ENCODE peak calls at places on chromosome 20, in four cellular contexts. One of them, this sample, is unnamed.

GRCh38 chr20:57688295-57688694 is 21.5 kb downstream of the PMEPA1 start:
- DNase-seq in K562: no peak
- DNase-seq in Peyer's patch: no peak
- DNase-seq in spleen: no peak
- DNase-seq in this sample: no peak

GRCh38 chr20:7866279-7866678 is 74.0 kb downstream of the HAO1 start:
- DNase-seq in K562: no peak
- DNase-seq in Peyer's patch: no peak
- DNase-seq in spleen: no peak
- DNase-seq in this sample: no peak

GRCh38 chr20:48006036-48006833 is 221.0 kb upstream of the SULF2 start:
- DNase-seq in K562: no peak
- DNase-seq in Peyer's patch: no peak
- DNase-seq in spleen: peak; percentile 83
- DNase-seq in this sample: no peak

GRCh38 chr20:32490942-32491763 is 94.0 kb downstream of the NOL4L start:
- DNase-seq in K562: no peak
- DNase-seq in Peyer's patch: no peak
- DNase-seq in spleen: no peak
- DNase-seq in this sample: no peak

GRCh38 chr20:57582432-57583288 is 21.8 kb downstream of the PCK1 start:
- DNase-seq in K562: peak; percentile 40
- DNase-seq in Peyer's patch: peak; percentile 49
- DNase-seq in spleen: peak; percentile 45
- DNase-seq in this sample: no peak

GRCh38 chr20:3911956-3912355 is 22.8 kb downstream of the PANK2 start:
- DNase-seq in K562: peak; percentile 59
- DNase-seq in Peyer's patch: peak; percentile 74
- DNase-seq in spleen: peak; percentile 36
- DNase-seq in this sample: no peak

GRCh38 chr20:25273541-25274358 is 25.9 kb downstream of the PYGB start:
- DNase-seq in K562: no peak
- DNase-seq in Peyer's patch: peak; percentile 30
- DNase-seq in spleen: peak; percentile 44
- DNase-seq in this sample: no peak

GRCh38 chr20:43939762-43940121 is 25.1 kb downstream of the TOX2 start:
- DNase-seq in K562: no peak
- DNase-seq in Peyer's patch: peak; percentile 4
- DNase-seq in spleen: no peak
- DNase-seq in this sample: no peak

GRCh38 chr20:57652865-57653545 is 32.8 kb upstream of the ZBP1 start:
- DNase-seq in K562: no peak
- DNase-seq in Peyer's patch: no peak
- DNase-seq in spleen: peak; percentile 71
- DNase-seq in this sample: peak; percentile 7

GRCh38 chr20:49957487-49957938 is 21.3 kb downstream of the RNF114 start:
- DNase-seq in K562: no peak
- DNase-seq in Peyer's patch: no peak
- DNase-seq in spleen: peak; percentile 54
- DNase-seq in this sample: no peak

GRCh38 chr20:53972179-53972578 is 98.2 kb downstream of the BCAS1 start:
- DNase-seq in K562: no peak
- DNase-seq in Peyer's patch: no peak
- DNase-seq in spleen: no peak
- DNase-seq in this sample: no peak

GRCh38 chr20:50267041-50267865 is 76.6 kb downstream of the CEBPB start:
- DNase-seq in K562: peak; percentile 65
- DNase-seq in Peyer's patch: peak; percentile 87
- DNase-seq in spleen: no peak
- DNase-seq in this sample: no peak

GRCh38 chr20:24963672-24964517 is 14.8 kb downstream of the CST7 start:
- DNase-seq in K562: no peak
- DNase-seq in Peyer's patch: no peak
- DNase-seq in spleen: peak; percentile 73
- DNase-seq in this sample: no peak

GRCh38 chr20:57006411-57007170 is 259.9 kb downstream of the BMP7 start:
- DNase-seq in K562: no peak
- DNase-seq in Peyer's patch: no peak
- DNase-seq in spleen: no peak
- DNase-seq in this sample: no peak

GRCh38 chr20:50532231-50532630 is 22.0 kb downstream of the PTPN1 start:
- DNase-seq in K562: no peak
- DNase-seq in Peyer's patch: no peak
- DNase-seq in spleen: no peak
- DNase-seq in this sample: no peak

GRCh38 chr20:25250508-25250907 is 2.6 kb downstream of the PYGB start:
- DNase-seq in K562: no peak
- DNase-seq in Peyer's patch: no peak
- DNase-seq in spleen: no peak
- DNase-seq in this sample: no peak

GRCh38 chr20:59976196-59976847 is 18.1 kb downstream of the CDH26 start:
- DNase-seq in K562: no peak
- DNase-seq in Peyer's patch: no peak
- DNase-seq in spleen: no peak
- DNase-seq in this sample: no peak

GRCh38 chr20:58161192-58161591 is 67.3 kb downstream of the ANKRD60 start:
- DNase-seq in K562: no peak
- DNase-seq in Peyer's patch: peak; percentile 15
- DNase-seq in spleen: no peak
- DNase-seq in this sample: no peak

GRCh38 chr20:9359561-9360308 is 154.7 kb upstream of the LAMP5 start:
- DNase-seq in K562: no peak
- DNase-seq in Peyer's patch: no peak
- DNase-seq in spleen: no peak
- DNase-seq in this sample: no peak

GRCh38 chr20:56151834-56152233 is 96.7 kb upstream of the MC3R start:
- DNase-seq in K562: no peak
- DNase-seq in Peyer's patch: no peak
- DNase-seq in spleen: no peak
- DNase-seq in this sample: no peak

GRCh38 chr20:59125332-59125731 is 38.3 kb upstream of the ZNF831 start:
- DNase-seq in K562: no peak
- DNase-seq in Peyer's patch: no peak
- DNase-seq in spleen: no peak
- DNase-seq in this sample: no peak

GRCh38 chr20:10705801-10706459 is 32.1 kb upstream of the JAG1 start:
- DNase-seq in K562: no peak
- DNase-seq in Peyer's patch: no peak
- DNase-seq in spleen: no peak
- DNase-seq in this sample: no peak

GRCh38 chr20:11810316-11811130 is 107.2 kb upstream of the BTBD3 start:
- DNase-seq in K562: no peak
- DNase-seq in Peyer's patch: no peak
- DNase-seq in spleen: no peak
- DNase-seq in this sample: no peak

GRCh38 chr20:36493013-36493800 is 48.1 kb upstream of the MYL9 start:
- DNase-seq in K562: no peak
- DNase-seq in Peyer's patch: peak; percentile 45
- DNase-seq in spleen: no peak
- DNase-seq in this sample: no peak

GRCh38 chr20:32445539-32446273 is 87.6 kb downstream of the ASXL1 start:
- DNase-seq in K562: no peak
- DNase-seq in Peyer's patch: no peak
- DNase-seq in spleen: no peak
- DNase-seq in this sample: no peak

GRCh38 chr20:51425347-51426106 is 117.0 kb downstream of the NFATC2 start:
- DNase-seq in K562: no peak
- DNase-seq in Peyer's patch: no peak
- DNase-seq in spleen: peak; percentile 79
- DNase-seq in this sample: no peak

GRCh38 chr20:4060856-4061440 is 45.6 kb upstream of the RNF24 start:
- DNase-seq in K562: no peak
- DNase-seq in Peyer's patch: no peak
- DNase-seq in spleen: no peak
- DNase-seq in this sample: no peak

GRCh38 chr20:47262008-47262364 is 94.5 kb downstream of the ZMYND8 start:
- DNase-seq in K562: no peak
- DNase-seq in Peyer's patch: no peak
- DNase-seq in spleen: no peak
- DNase-seq in this sample: no peak

GRCh38 chr20:60262967-60263603 is 304.9 kb downstream of the CDH26 start:
- DNase-seq in K562: peak; percentile 73
- DNase-seq in Peyer's patch: no peak
- DNase-seq in spleen: peak; percentile 85
- DNase-seq in this sample: peak; percentile 43

GRCh38 chr20:44187054-44187762 is at the start of gene JPH2:
- DNase-seq in K562: no peak
- DNase-seq in Peyer's patch: peak; percentile 67
- DNase-seq in spleen: no peak
- DNase-seq in this sample: no peak

GRCh38 chr20:20317195-20318113 is 50.5 kb upstream of the INSM1 start:
- DNase-seq in K562: no peak
- DNase-seq in Peyer's patch: no peak
- DNase-seq in spleen: no peak
- DNase-seq in this sample: no peak

GRCh38 chr20:1734269-1734858 is 76.8 kb upstream of the SIRPG start:
- DNase-seq in K562: no peak
- DNase-seq in Peyer's patch: no peak
- DNase-seq in spleen: no peak
- DNase-seq in this sample: no peak

GRCh38 chr20:63501818-63502670 is 3.2 kb upstream of the EEF1A2 start:
- DNase-seq in K562: peak; percentile 92
- DNase-seq in Peyer's patch: no peak
- DNase-seq in spleen: no peak
- DNase-seq in this sample: no peak
- TF ChIP-seq POLR2A in K562: no peak
- TF ChIP-seq POLR2A in Peyer's patch: no peak
- TF ChIP-seq POLR2A in spleen: no peak
- TF ChIP-seq POLR2A in this sample: no peak

DNA sequence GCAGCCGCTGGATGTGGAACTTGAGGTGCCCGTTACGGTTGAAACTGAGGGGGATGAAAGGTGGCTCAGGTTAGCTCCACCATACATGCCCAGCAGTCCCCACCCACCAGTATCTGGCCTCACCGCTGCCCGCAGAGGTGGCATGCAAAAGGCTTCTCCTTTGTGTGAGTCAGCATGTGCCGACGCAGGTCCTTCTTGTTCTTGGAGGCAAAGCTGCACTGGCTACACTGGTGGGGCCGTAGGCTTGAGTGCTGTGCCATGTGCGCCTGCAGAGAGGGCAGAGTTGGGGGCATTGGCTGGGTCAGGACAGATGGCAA is 15.8 kb downstream of the PCIF1 start:
- DNase-seq in K562: no peak
- DNase-seq in Peyer's patch: no peak
- DNase-seq in spleen: no peak
- DNase-seq in this sample: no peak
- TF ChIP-seq POLR2A in K562: no peak
- TF ChIP-seq POLR2A in Peyer's patch: no peak
- TF ChIP-seq POLR2A in spleen: no peak
- TF ChIP-seq POLR2A in this sample: peak; percentile 34

GRCh38 chr20:38111366-38112232 is 53.5 kb downstream of the TGM2 start:
- DNase-seq in K562: no peak
- DNase-seq in Peyer's patch: no peak
- DNase-seq in spleen: no peak
- DNase-seq in this sample: no peak
- TF ChIP-seq POLR2A in K562: no peak
- TF ChIP-seq POLR2A in Peyer's patch: no peak
- TF ChIP-seq POLR2A in spleen: no peak
- TF ChIP-seq POLR2A in this sample: no peak

DNA sequence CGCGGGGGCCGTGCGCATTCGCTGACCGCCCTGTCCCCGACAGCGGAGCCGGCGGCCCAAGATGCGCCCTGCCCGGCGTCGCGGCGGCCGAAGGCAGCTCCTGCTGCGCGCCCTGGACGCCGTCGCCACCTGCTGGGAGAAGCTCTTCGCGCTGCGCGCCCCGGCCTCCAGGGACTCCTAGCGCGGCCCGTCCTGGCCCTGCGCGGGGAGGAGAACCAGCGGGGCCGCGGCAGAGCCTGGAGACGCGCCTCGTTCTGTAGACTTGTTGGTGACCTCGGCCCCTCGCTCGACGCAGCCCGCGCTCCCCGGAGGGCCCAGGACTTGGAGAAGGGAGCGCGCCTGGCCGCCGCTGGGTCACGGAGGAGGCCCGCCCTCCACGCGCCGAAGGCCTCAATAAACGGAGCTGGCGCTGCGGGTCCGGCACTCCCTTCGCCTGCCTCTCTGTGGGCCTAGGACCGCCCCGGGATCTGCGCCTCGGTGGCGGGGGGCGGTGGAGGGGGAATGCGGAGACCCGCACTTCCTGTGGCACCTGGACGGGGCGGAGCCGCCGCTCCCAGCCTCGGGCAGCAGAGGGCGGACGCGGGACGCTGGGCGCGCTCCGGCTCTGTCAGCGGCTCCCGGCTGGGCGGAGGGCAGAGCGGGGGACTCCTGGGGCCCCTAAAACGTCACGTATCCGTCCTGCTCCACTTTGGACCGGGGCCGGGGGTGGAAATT is 2.8 kb downstream of the C20orf204 start:
- DNase-seq in K562: peak; percentile 85
- DNase-seq in Peyer's patch: peak; percentile 85
- DNase-seq in spleen: peak; percentile 97
- DNase-seq in this sample: peak; percentile 88
- TF ChIP-seq POLR2A in K562: peak; percentile 37
- TF ChIP-seq POLR2A in Peyer's patch: no peak
- TF ChIP-seq POLR2A in spleen: no peak
- TF ChIP-seq POLR2A in this sample: no peak

GRCh38 chr20:17797163-17797562 is 97.4 kb downstream of the BANF2 start:
- DNase-seq in K562: no peak
- DNase-seq in Peyer's patch: no peak
- DNase-seq in spleen: no peak
- DNase-seq in this sample: no peak

GRCh38 chr20:17795449-17796095 is 95.8 kb downstream of the BANF2 start:
- DNase-seq in K562: no peak
- DNase-seq in Peyer's patch: no peak
- DNase-seq in spleen: no peak
- DNase-seq in this sample: no peak

GRCh38 chr20:17795003-17795402 is 95.2 kb downstream of the BANF2 start:
- DNase-seq in K562: no peak
- DNase-seq in Peyer's patch: no peak
- DNase-seq in spleen: no peak
- DNase-seq in this sample: no peak

GRCh38 chr20:17797579-17797978 is 97.8 kb downstream of the BANF2 start:
- DNase-seq in K562: no peak
- DNase-seq in Peyer's patch: no peak
- DNase-seq in spleen: no peak
- DNase-seq in this sample: no peak

GRCh38 chr20:17796096-17796563 is 96.4 kb downstream of the BANF2 start:
- DNase-seq in K562: no peak
- DNase-seq in Peyer's patch: no peak
- DNase-seq in spleen: no peak
- DNase-seq in this sample: no peak
- TF ChIP-seq POLR2A in K562: no peak
- TF ChIP-seq POLR2A in Peyer's patch: no peak
- TF ChIP-seq POLR2A in spleen: no peak
- TF ChIP-seq POLR2A in this sample: no peak

GRCh38 chr20:34859367-34859766 is 13.3 kb downstream of the GGT7 start:
- DNase-seq in K562: peak; percentile 7
- DNase-seq in Peyer's patch: no peak
- DNase-seq in spleen: peak; percentile 47
- DNase-seq in this sample: no peak
- TF ChIP-seq POLR2A in K562: no peak
- TF ChIP-seq POLR2A in Peyer's patch: no peak
- TF ChIP-seq POLR2A in spleen: no peak
- TF ChIP-seq POLR2A in this sample: no peak

GRCh38 chr20:62970307-62971210 is 18.1 kb downstream of the SLC17A9 start:
- DNase-seq in K562: no peak
- DNase-seq in Peyer's patch: no peak
- DNase-seq in spleen: no peak
- DNase-seq in this sample: no peak
- TF ChIP-seq POLR2A in K562: no peak
- TF ChIP-seq POLR2A in Peyer's patch: no peak
- TF ChIP-seq POLR2A in spleen: no peak
- TF ChIP-seq POLR2A in this sample: no peak

GRCh38 chr20:5119435-5120188 is at the start of gene PCNA:
- DNase-seq in K562: peak; percentile 88
- DNase-seq in Peyer's patch: peak; percentile 98
- DNase-seq in spleen: peak; percentile 99
- DNase-seq in this sample: peak; percentile 87
- TF ChIP-seq POLR2A in K562: peak; percentile 98
- TF ChIP-seq POLR2A in Peyer's patch: peak; percentile 86
- TF ChIP-seq POLR2A in spleen: peak; percentile 95
- TF ChIP-seq POLR2A in this sample: peak; percentile 99